ENCODE peak calls at places on chromosome 22, in ten cellular contexts. One of them, this sample, is unnamed.

GRCh38 chr22:27372969-27373670 is 428.4 kb downstream of the MN1 start:
- DNase-seq in activated CD8-positive, alpha-beta memory T cell treated with anti-CD3 and anti-CD28 coated beads for 1 hour: no peak
- DNase-seq in activated T-helper 1 cell treated with Interleukin-2 at 50 U/mL for 16 hours: no peak
- DNase-seq in AG08396: no peak
- DNase-seq in naive thymus-derived CD8-positive, alpha-beta T cell: no peak
- DNase-seq in MCF 10A: no peak
- DNase-seq in stimulated activated CD8-positive, alpha-beta memory T cell treated with anti-CD3 and anti-CD28 coated beads, Interleukin-4, amount 100 ng/mL, for 24 hours: no peak
- DNase-seq in activated CD4-positive, alpha-beta T cell treated with anti-CD3 and anti-CD28 coated beads for 24 hours: no peak
- DNase-seq in iPS-NIHi11: peak
- DNase-seq in dermis blood vessel endothelial cell: peak
- DNase-seq in this sample: peak

GRCh38 chr22:48834404-48834803 is 993.3 kb downstream of the BRD1 start:
- DNase-seq in stimulated activated CD8-positive, alpha-beta memory T cell treated with anti-CD3 and anti-CD28 coated beads, Interleukin-4, amount 100 ng/mL, for 24 hours: no peak
- DNase-seq in activated CD8-positive, alpha-beta memory T cell treated with anti-CD3 and anti-CD28 coated beads for 1 hour: no peak
- DNase-seq in naive thymus-derived CD8-positive, alpha-beta T cell: no peak
- DNase-seq in activated CD4-positive, alpha-beta T cell treated with anti-CD3 and anti-CD28 coated beads for 24 hours: no peak
- DNase-seq in MCF 10A: no peak
- DNase-seq in iPS-NIHi11: no peak
- DNase-seq in dermis blood vessel endothelial cell: no peak
- DNase-seq in AG08396: no peak
- DNase-seq in activated T-helper 1 cell treated with Interleukin-2 at 50 U/mL for 16 hours: no peak
- DNase-seq in this sample: no peak

GRCh38 chr22:39351689-39352214 is 2.0 kb downstream of the SYNGR1 start:
- DNase-seq in activated CD4-positive, alpha-beta T cell treated with anti-CD3 and anti-CD28 coated beads for 24 hours: no peak
- DNase-seq in activated T-helper 1 cell treated with Interleukin-2 at 50 U/mL for 16 hours: no peak
- DNase-seq in stimulated activated CD8-positive, alpha-beta memory T cell treated with anti-CD3 and anti-CD28 coated beads, Interleukin-4, amount 100 ng/mL, for 24 hours: no peak
- DNase-seq in iPS-NIHi11: no peak
- DNase-seq in AG08396: no peak
- DNase-seq in MCF 10A: no peak
- DNase-seq in naive thymus-derived CD8-positive, alpha-beta T cell: no peak
- DNase-seq in activated CD8-positive, alpha-beta memory T cell treated with anti-CD3 and anti-CD28 coated beads for 1 hour: no peak
- DNase-seq in dermis blood vessel endothelial cell: no peak
- DNase-seq in this sample: peak

GRCh38 chr22:26502688-26503561 is 9.3 kb downstream of the TFIP11 start:
- DNase-seq in dermis blood vessel endothelial cell: peak
- DNase-seq in AG08396: peak
- DNase-seq in stimulated activated CD8-positive, alpha-beta memory T cell treated with anti-CD3 and anti-CD28 coated beads, Interleukin-4, amount 100 ng/mL, for 24 hours: peak
- DNase-seq in activated CD8-positive, alpha-beta memory T cell treated with anti-CD3 and anti-CD28 coated beads for 1 hour: peak
- DNase-seq in activated CD4-positive, alpha-beta T cell treated with anti-CD3 and anti-CD28 coated beads for 24 hours: no peak
- DNase-seq in naive thymus-derived CD8-positive, alpha-beta T cell: peak
- DNase-seq in MCF 10A: peak
- DNase-seq in activated T-helper 1 cell treated with Interleukin-2 at 50 U/mL for 16 hours: peak
- DNase-seq in iPS-NIHi11: peak
- DNase-seq in this sample: peak

GRCh38 chr22:43858156-43858895 is 4.0 kb downstream of the SULT4A1 start:
- DNase-seq in MCF 10A: no peak
- DNase-seq in naive thymus-derived CD8-positive, alpha-beta T cell: no peak
- DNase-seq in AG08396: no peak
- DNase-seq in stimulated activated CD8-positive, alpha-beta memory T cell treated with anti-CD3 and anti-CD28 coated beads, Interleukin-4, amount 100 ng/mL, for 24 hours: no peak
- DNase-seq in activated CD4-positive, alpha-beta T cell treated with anti-CD3 and anti-CD28 coated beads for 24 hours: no peak
- DNase-seq in activated T-helper 1 cell treated with Interleukin-2 at 50 U/mL for 16 hours: no peak
- DNase-seq in activated CD8-positive, alpha-beta memory T cell treated with anti-CD3 and anti-CD28 coated beads for 1 hour: no peak
- DNase-seq in dermis blood vessel endothelial cell: no peak
- DNase-seq in iPS-NIHi11: no peak
- DNase-seq in this sample: no peak

GRCh38 chr22:49013707-49014106 is 814.0 kb downstream of the BRD1 start:
- DNase-seq in dermis blood vessel endothelial cell: no peak
- DNase-seq in activated CD8-positive, alpha-beta memory T cell treated with anti-CD3 and anti-CD28 coated beads for 1 hour: no peak
- DNase-seq in AG08396: no peak
- DNase-seq in iPS-NIHi11: no peak
- DNase-seq in stimulated activated CD8-positive, alpha-beta memory T cell treated with anti-CD3 and anti-CD28 coated beads, Interleukin-4, amount 100 ng/mL, for 24 hours: no peak
- DNase-seq in MCF 10A: no peak
- DNase-seq in naive thymus-derived CD8-positive, alpha-beta T cell: no peak
- DNase-seq in activated CD4-positive, alpha-beta T cell treated with anti-CD3 and anti-CD28 coated beads for 24 hours: no peak
- DNase-seq in activated T-helper 1 cell treated with Interleukin-2 at 50 U/mL for 16 hours: no peak
- DNase-seq in this sample: no peak

GRCh38 chr22:42947211-42947990 is 67.5 kb downstream of the PACSIN2 start:
- DNase-seq in activated T-helper 1 cell treated with Interleukin-2 at 50 U/mL for 16 hours: no peak
- DNase-seq in activated CD4-positive, alpha-beta T cell treated with anti-CD3 and anti-CD28 coated beads for 24 hours: no peak
- DNase-seq in naive thymus-derived CD8-positive, alpha-beta T cell: no peak
- DNase-seq in stimulated activated CD8-positive, alpha-beta memory T cell treated with anti-CD3 and anti-CD28 coated beads, Interleukin-4, amount 100 ng/mL, for 24 hours: no peak
- DNase-seq in iPS-NIHi11: peak
- DNase-seq in AG08396: no peak
- DNase-seq in activated CD8-positive, alpha-beta memory T cell treated with anti-CD3 and anti-CD28 coated beads for 1 hour: no peak
- DNase-seq in dermis blood vessel endothelial cell: peak
- DNase-seq in MCF 10A: peak
- DNase-seq in this sample: peak

GRCh38 chr22:48630444-48630777 is 1197.3 kb downstream of the BRD1 start:
- DNase-seq in activated CD4-positive, alpha-beta T cell treated with anti-CD3 and anti-CD28 coated beads for 24 hours: no peak
- DNase-seq in activated CD8-positive, alpha-beta memory T cell treated with anti-CD3 and anti-CD28 coated beads for 1 hour: no peak
- DNase-seq in AG08396: no peak
- DNase-seq in MCF 10A: no peak
- DNase-seq in stimulated activated CD8-positive, alpha-beta memory T cell treated with anti-CD3 and anti-CD28 coated beads, Interleukin-4, amount 100 ng/mL, for 24 hours: no peak
- DNase-seq in dermis blood vessel endothelial cell: no peak
- DNase-seq in activated T-helper 1 cell treated with Interleukin-2 at 50 U/mL for 16 hours: no peak
- DNase-seq in iPS-NIHi11: no peak
- DNase-seq in naive thymus-derived CD8-positive, alpha-beta T cell: no peak
- DNase-seq in this sample: no peak

GRCh38 chr22:38868886-38869381 is 3.1 kb downstream of the CBX6 start:
- DNase-seq in iPS-NIHi11: peak
- DNase-seq in activated CD8-positive, alpha-beta memory T cell treated with anti-CD3 and anti-CD28 coated beads for 1 hour: peak
- DNase-seq in activated T-helper 1 cell treated with Interleukin-2 at 50 U/mL for 16 hours: peak
- DNase-seq in stimulated activated CD8-positive, alpha-beta memory T cell treated with anti-CD3 and anti-CD28 coated beads, Interleukin-4, amount 100 ng/mL, for 24 hours: peak
- DNase-seq in naive thymus-derived CD8-positive, alpha-beta T cell: peak
- DNase-seq in MCF 10A: peak
- DNase-seq in dermis blood vessel endothelial cell: peak
- DNase-seq in AG08396: peak
- DNase-seq in activated CD4-positive, alpha-beta T cell treated with anti-CD3 and anti-CD28 coated beads for 24 hours: peak
- DNase-seq in this sample: peak

GRCh38 chr22:35629406-35630234 is 12.5 kb upstream of the MB start:
- DNase-seq in activated CD4-positive, alpha-beta T cell treated with anti-CD3 and anti-CD28 coated beads for 24 hours: peak
- DNase-seq in naive thymus-derived CD8-positive, alpha-beta T cell: no peak
- DNase-seq in AG08396: peak
- DNase-seq in activated T-helper 1 cell treated with Interleukin-2 at 50 U/mL for 16 hours: peak
- DNase-seq in iPS-NIHi11: peak
- DNase-seq in dermis blood vessel endothelial cell: peak
- DNase-seq in activated CD8-positive, alpha-beta memory T cell treated with anti-CD3 and anti-CD28 coated beads for 1 hour: no peak
- DNase-seq in MCF 10A: peak
- DNase-seq in stimulated activated CD8-positive, alpha-beta memory T cell treated with anti-CD3 and anti-CD28 coated beads, Interleukin-4, amount 100 ng/mL, for 24 hours: peak
- DNase-seq in this sample: peak

GRCh38 chr22:46829140-46829891 is 66.9 kb downstream of the TBC1D22A start:
- DNase-seq in activated CD8-positive, alpha-beta memory T cell treated with anti-CD3 and anti-CD28 coated beads for 1 hour: no peak
- DNase-seq in naive thymus-derived CD8-positive, alpha-beta T cell: no peak
- DNase-seq in MCF 10A: peak
- DNase-seq in stimulated activated CD8-positive, alpha-beta memory T cell treated with anti-CD3 and anti-CD28 coated beads, Interleukin-4, amount 100 ng/mL, for 24 hours: no peak
- DNase-seq in dermis blood vessel endothelial cell: peak
- DNase-seq in activated CD4-positive, alpha-beta T cell treated with anti-CD3 and anti-CD28 coated beads for 24 hours: no peak
- DNase-seq in iPS-NIHi11: no peak
- DNase-seq in activated T-helper 1 cell treated with Interleukin-2 at 50 U/mL for 16 hours: no peak
- DNase-seq in AG08396: peak
- DNase-seq in this sample: no peak

GRCh38 chr22:32555546-32555945 is 80.9 kb downstream of the FBXO7 start:
- DNase-seq in activated CD4-positive, alpha-beta T cell treated with anti-CD3 and anti-CD28 coated beads for 24 hours: no peak
- DNase-seq in dermis blood vessel endothelial cell: no peak
- DNase-seq in iPS-NIHi11: no peak
- DNase-seq in naive thymus-derived CD8-positive, alpha-beta T cell: no peak
- DNase-seq in activated CD8-positive, alpha-beta memory T cell treated with anti-CD3 and anti-CD28 coated beads for 1 hour: no peak
- DNase-seq in MCF 10A: no peak
- DNase-seq in AG08396: no peak
- DNase-seq in activated T-helper 1 cell treated with Interleukin-2 at 50 U/mL for 16 hours: no peak
- DNase-seq in stimulated activated CD8-positive, alpha-beta memory T cell treated with anti-CD3 and anti-CD28 coated beads, Interleukin-4, amount 100 ng/mL, for 24 hours: no peak
- DNase-seq in this sample: peak

GRCh38 chr22:40855960-40856512 is 403 bp downstream of the ST13 start:
- DNase-seq in activated T-helper 1 cell treated with Interleukin-2 at 50 U/mL for 16 hours: no peak
- DNase-seq in stimulated activated CD8-positive, alpha-beta memory T cell treated with anti-CD3 and anti-CD28 coated beads, Interleukin-4, amount 100 ng/mL, for 24 hours: no peak
- DNase-seq in MCF 10A: peak
- DNase-seq in activated CD4-positive, alpha-beta T cell treated with anti-CD3 and anti-CD28 coated beads for 24 hours: no peak
- DNase-seq in AG08396: peak
- DNase-seq in activated CD8-positive, alpha-beta memory T cell treated with anti-CD3 and anti-CD28 coated beads for 1 hour: no peak
- DNase-seq in iPS-NIHi11: peak
- DNase-seq in naive thymus-derived CD8-positive, alpha-beta T cell: no peak
- DNase-seq in dermis blood vessel endothelial cell: peak
- DNase-seq in this sample: peak

GRCh38 chr22:44354288-44354687 is 41.5 kb upstream of the SHISAL1 start:
- DNase-seq in stimulated activated CD8-positive, alpha-beta memory T cell treated with anti-CD3 and anti-CD28 coated beads, Interleukin-4, amount 100 ng/mL, for 24 hours: no peak
- DNase-seq in AG08396: no peak
- DNase-seq in activated T-helper 1 cell treated with Interleukin-2 at 50 U/mL for 16 hours: no peak
- DNase-seq in dermis blood vessel endothelial cell: no peak
- DNase-seq in naive thymus-derived CD8-positive, alpha-beta T cell: no peak
- DNase-seq in MCF 10A: no peak
- DNase-seq in iPS-NIHi11: no peak
- DNase-seq in activated CD4-positive, alpha-beta T cell treated with anti-CD3 and anti-CD28 coated beads for 24 hours: no peak
- DNase-seq in activated CD8-positive, alpha-beta memory T cell treated with anti-CD3 and anti-CD28 coated beads for 1 hour: no peak
- DNase-seq in this sample: no peak

GRCh38 chr22:20551805-20552449 is 44.5 kb downstream of the MED15 start:
- DNase-seq in activated T-helper 1 cell treated with Interleukin-2 at 50 U/mL for 16 hours: no peak
- DNase-seq in AG08396: no peak
- DNase-seq in activated CD8-positive, alpha-beta memory T cell treated with anti-CD3 and anti-CD28 coated beads for 1 hour: no peak
- DNase-seq in MCF 10A: no peak
- DNase-seq in stimulated activated CD8-positive, alpha-beta memory T cell treated with anti-CD3 and anti-CD28 coated beads, Interleukin-4, amount 100 ng/mL, for 24 hours: peak
- DNase-seq in naive thymus-derived CD8-positive, alpha-beta T cell: peak
- DNase-seq in iPS-NIHi11: peak
- DNase-seq in dermis blood vessel endothelial cell: peak
- DNase-seq in activated CD4-positive, alpha-beta T cell treated with anti-CD3 and anti-CD28 coated beads for 24 hours: peak
- DNase-seq in this sample: no peak

GRCh38 chr22:35154937-35155387 is 89.0 kb downstream of the ISX start:
- DNase-seq in activated T-helper 1 cell treated with Interleukin-2 at 50 U/mL for 16 hours: no peak
- DNase-seq in stimulated activated CD8-positive, alpha-beta memory T cell treated with anti-CD3 and anti-CD28 coated beads, Interleukin-4, amount 100 ng/mL, for 24 hours: no peak
- DNase-seq in dermis blood vessel endothelial cell: peak
- DNase-seq in activated CD4-positive, alpha-beta T cell treated with anti-CD3 and anti-CD28 coated beads for 24 hours: peak
- DNase-seq in MCF 10A: peak
- DNase-seq in naive thymus-derived CD8-positive, alpha-beta T cell: no peak
- DNase-seq in activated CD8-positive, alpha-beta memory T cell treated with anti-CD3 and anti-CD28 coated beads for 1 hour: no peak
- DNase-seq in iPS-NIHi11: peak
- DNase-seq in AG08396: peak
- DNase-seq in this sample: peak

GRCh38 chr22:23149743-23150238 is 4.5 kb downstream of the RAB36 start:
- DNase-seq in MCF 10A: no peak
- DNase-seq in AG08396: no peak
- DNase-seq in dermis blood vessel endothelial cell: no peak
- DNase-seq in activated T-helper 1 cell treated with Interleukin-2 at 50 U/mL for 16 hours: no peak
- DNase-seq in activated CD4-positive, alpha-beta T cell treated with anti-CD3 and anti-CD28 coated beads for 24 hours: no peak
- DNase-seq in stimulated activated CD8-positive, alpha-beta memory T cell treated with anti-CD3 and anti-CD28 coated beads, Interleukin-4, amount 100 ng/mL, for 24 hours: no peak
- DNase-seq in naive thymus-derived CD8-positive, alpha-beta T cell: no peak
- DNase-seq in iPS-NIHi11: peak
- DNase-seq in activated CD8-positive, alpha-beta memory T cell treated with anti-CD3 and anti-CD28 coated beads for 1 hour: no peak
- DNase-seq in this sample: no peak

GRCh38 chr22:47597041-47597440 is 834.6 kb downstream of the TBC1D22A start:
- DNase-seq in MCF 10A: no peak
- DNase-seq in iPS-NIHi11: no peak
- DNase-seq in activated CD8-positive, alpha-beta memory T cell treated with anti-CD3 and anti-CD28 coated beads for 1 hour: no peak
- DNase-seq in AG08396: no peak
- DNase-seq in stimulated activated CD8-positive, alpha-beta memory T cell treated with anti-CD3 and anti-CD28 coated beads, Interleukin-4, amount 100 ng/mL, for 24 hours: no peak
- DNase-seq in activated CD4-positive, alpha-beta T cell treated with anti-CD3 and anti-CD28 coated beads for 24 hours: no peak
- DNase-seq in naive thymus-derived CD8-positive, alpha-beta T cell: no peak
- DNase-seq in activated T-helper 1 cell treated with Interleukin-2 at 50 U/mL for 16 hours: no peak
- DNase-seq in dermis blood vessel endothelial cell: no peak
- DNase-seq in this sample: no peak

GRCh38 chr22:49999063-49999900 is 13.3 kb downstream of the IL17REL start:
- DNase-seq in activated CD4-positive, alpha-beta T cell treated with anti-CD3 and anti-CD28 coated beads for 24 hours: no peak
- DNase-seq in activated CD8-positive, alpha-beta memory T cell treated with anti-CD3 and anti-CD28 coated beads for 1 hour: no peak
- DNase-seq in MCF 10A: no peak
- DNase-seq in iPS-NIHi11: peak
- DNase-seq in AG08396: no peak
- DNase-seq in activated T-helper 1 cell treated with Interleukin-2 at 50 U/mL for 16 hours: no peak
- DNase-seq in dermis blood vessel endothelial cell: peak
- DNase-seq in stimulated activated CD8-positive, alpha-beta memory T cell treated with anti-CD3 and anti-CD28 coated beads, Interleukin-4, amount 100 ng/mL, for 24 hours: no peak
- DNase-seq in naive thymus-derived CD8-positive, alpha-beta T cell: no peak
- DNase-seq in this sample: no peak

GRCh38 chr22:31230871-31231621 is 18.9 kb downstream of the LIMK2 start:
- DNase-seq in MCF 10A: peak
- DNase-seq in dermis blood vessel endothelial cell: peak
- DNase-seq in stimulated activated CD8-positive, alpha-beta memory T cell treated with anti-CD3 and anti-CD28 coated beads, Interleukin-4, amount 100 ng/mL, for 24 hours: no peak
- DNase-seq in AG08396: peak
- DNase-seq in activated T-helper 1 cell treated with Interleukin-2 at 50 U/mL for 16 hours: peak
- DNase-seq in iPS-NIHi11: no peak
- DNase-seq in activated CD4-positive, alpha-beta T cell treated with anti-CD3 and anti-CD28 coated beads for 24 hours: no peak
- DNase-seq in naive thymus-derived CD8-positive, alpha-beta T cell: peak
- DNase-seq in activated CD8-positive, alpha-beta memory T cell treated with anti-CD3 and anti-CD28 coated beads for 1 hour: peak
- DNase-seq in this sample: peak

GRCh38 chr22:33605201-33605600 is 315.1 kb downstream of the LARGE1 start:
- DNase-seq in dermis blood vessel endothelial cell: no peak
- DNase-seq in naive thymus-derived CD8-positive, alpha-beta T cell: no peak
- DNase-seq in iPS-NIHi11: no peak
- DNase-seq in activated CD4-positive, alpha-beta T cell treated with anti-CD3 and anti-CD28 coated beads for 24 hours: no peak
- DNase-seq in MCF 10A: no peak
- DNase-seq in AG08396: no peak
- DNase-seq in activated T-helper 1 cell treated with Interleukin-2 at 50 U/mL for 16 hours: no peak
- DNase-seq in stimulated activated CD8-positive, alpha-beta memory T cell treated with anti-CD3 and anti-CD28 coated beads, Interleukin-4, amount 100 ng/mL, for 24 hours: no peak
- DNase-seq in activated CD8-positive, alpha-beta memory T cell treated with anti-CD3 and anti-CD28 coated beads for 1 hour: no peak
- DNase-seq in this sample: no peak

GRCh38 chr22:23305922-23306374 is 125.6 kb downstream of the BCR start:
- DNase-seq in stimulated activated CD8-positive, alpha-beta memory T cell treated with anti-CD3 and anti-CD28 coated beads, Interleukin-4, amount 100 ng/mL, for 24 hours: no peak
- DNase-seq in activated T-helper 1 cell treated with Interleukin-2 at 50 U/mL for 16 hours: no peak
- DNase-seq in AG08396: peak
- DNase-seq in dermis blood vessel endothelial cell: peak
- DNase-seq in activated CD4-positive, alpha-beta T cell treated with anti-CD3 and anti-CD28 coated beads for 24 hours: no peak
- DNase-seq in iPS-NIHi11: no peak
- DNase-seq in MCF 10A: no peak
- DNase-seq in naive thymus-derived CD8-positive, alpha-beta T cell: peak
- DNase-seq in activated CD8-positive, alpha-beta memory T cell treated with anti-CD3 and anti-CD28 coated beads for 1 hour: no peak
- DNase-seq in this sample: no peak

GRCh38 chr22:50186181-50186731 is 543 bp downstream of the TRABD start:
- DNase-seq in AG08396: no peak
- DNase-seq in iPS-NIHi11: no peak
- DNase-seq in activated T-helper 1 cell treated with Interleukin-2 at 50 U/mL for 16 hours: no peak
- DNase-seq in dermis blood vessel endothelial cell: no peak
- DNase-seq in stimulated activated CD8-positive, alpha-beta memory T cell treated with anti-CD3 and anti-CD28 coated beads, Interleukin-4, amount 100 ng/mL, for 24 hours: no peak
- DNase-seq in activated CD8-positive, alpha-beta memory T cell treated with anti-CD3 and anti-CD28 coated beads for 1 hour: no peak
- DNase-seq in MCF 10A: no peak
- DNase-seq in naive thymus-derived CD8-positive, alpha-beta T cell: no peak
- DNase-seq in activated CD4-positive, alpha-beta T cell treated with anti-CD3 and anti-CD28 coated beads for 24 hours: no peak
- DNase-seq in this sample: no peak

GRCh38 chr22:46661221-46661851 is 41.1 kb downstream of the GRAMD4 start:
- DNase-seq in MCF 10A: peak
- DNase-seq in dermis blood vessel endothelial cell: peak
- DNase-seq in activated CD4-positive, alpha-beta T cell treated with anti-CD3 and anti-CD28 coated beads for 24 hours: no peak
- DNase-seq in AG08396: no peak
- DNase-seq in stimulated activated CD8-positive, alpha-beta memory T cell treated with anti-CD3 and anti-CD28 coated beads, Interleukin-4, amount 100 ng/mL, for 24 hours: no peak
- DNase-seq in iPS-NIHi11: no peak
- DNase-seq in naive thymus-derived CD8-positive, alpha-beta T cell: no peak
- DNase-seq in activated T-helper 1 cell treated with Interleukin-2 at 50 U/mL for 16 hours: peak
- DNase-seq in activated CD8-positive, alpha-beta memory T cell treated with anti-CD3 and anti-CD28 coated beads for 1 hour: no peak
- DNase-seq in this sample: peak

GRCh38 chr22:30876925-30877553 is 91.5 kb downstream of the MORC2 start:
- DNase-seq in activated CD8-positive, alpha-beta memory T cell treated with anti-CD3 and anti-CD28 coated beads for 1 hour: no peak
- DNase-seq in activated T-helper 1 cell treated with Interleukin-2 at 50 U/mL for 16 hours: no peak
- DNase-seq in activated CD4-positive, alpha-beta T cell treated with anti-CD3 and anti-CD28 coated beads for 24 hours: no peak
- DNase-seq in dermis blood vessel endothelial cell: no peak
- DNase-seq in naive thymus-derived CD8-positive, alpha-beta T cell: no peak
- DNase-seq in AG08396: no peak
- DNase-seq in MCF 10A: no peak
- DNase-seq in iPS-NIHi11: peak
- DNase-seq in stimulated activated CD8-positive, alpha-beta memory T cell treated with anti-CD3 and anti-CD28 coated beads, Interleukin-4, amount 100 ng/mL, for 24 hours: no peak
- DNase-seq in this sample: peak

GRCh38 chr22:36763576-36763975 is 12.3 kb downstream of the IFT27 start:
- DNase-seq in MCF 10A: peak
- DNase-seq in naive thymus-derived CD8-positive, alpha-beta T cell: no peak
- DNase-seq in iPS-NIHi11: no peak
- DNase-seq in activated CD8-positive, alpha-beta memory T cell treated with anti-CD3 and anti-CD28 coated beads for 1 hour: no peak
- DNase-seq in stimulated activated CD8-positive, alpha-beta memory T cell treated with anti-CD3 and anti-CD28 coated beads, Interleukin-4, amount 100 ng/mL, for 24 hours: no peak
- DNase-seq in activated T-helper 1 cell treated with Interleukin-2 at 50 U/mL for 16 hours: no peak
- DNase-seq in dermis blood vessel endothelial cell: no peak
- DNase-seq in AG08396: no peak
- DNase-seq in activated CD4-positive, alpha-beta T cell treated with anti-CD3 and anti-CD28 coated beads for 24 hours: no peak
- DNase-seq in this sample: no peak

GRCh38 chr22:25134028-25134427 is 65.6 kb upstream of the CRYBB3 start:
- DNase-seq in AG08396: no peak
- DNase-seq in activated T-helper 1 cell treated with Interleukin-2 at 50 U/mL for 16 hours: no peak
- DNase-seq in naive thymus-derived CD8-positive, alpha-beta T cell: no peak
- DNase-seq in activated CD8-positive, alpha-beta memory T cell treated with anti-CD3 and anti-CD28 coated beads for 1 hour: no peak
- DNase-seq in MCF 10A: peak
- DNase-seq in dermis blood vessel endothelial cell: peak
- DNase-seq in stimulated activated CD8-positive, alpha-beta memory T cell treated with anti-CD3 and anti-CD28 coated beads, Interleukin-4, amount 100 ng/mL, for 24 hours: no peak
- DNase-seq in iPS-NIHi11: no peak
- DNase-seq in activated CD4-positive, alpha-beta T cell treated with anti-CD3 and anti-CD28 coated beads for 24 hours: no peak
- DNase-seq in this sample: no peak

GRCh38 chr22:41367680-41368542 is 13.8 kb upstream of the TEF start:
- DNase-seq in activated CD4-positive, alpha-beta T cell treated with anti-CD3 and anti-CD28 coated beads for 24 hours: no peak
- DNase-seq in naive thymus-derived CD8-positive, alpha-beta T cell: no peak
- DNase-seq in iPS-NIHi11: no peak
- DNase-seq in AG08396: peak
- DNase-seq in activated T-helper 1 cell treated with Interleukin-2 at 50 U/mL for 16 hours: no peak
- DNase-seq in MCF 10A: no peak
- DNase-seq in dermis blood vessel endothelial cell: no peak
- DNase-seq in activated CD8-positive, alpha-beta memory T cell treated with anti-CD3 and anti-CD28 coated beads for 1 hour: no peak
- DNase-seq in stimulated activated CD8-positive, alpha-beta memory T cell treated with anti-CD3 and anti-CD28 coated beads, Interleukin-4, amount 100 ng/mL, for 24 hours: no peak
- DNase-seq in this sample: no peak